ENCODE peak calls at places on chromosomes 7 and 10, in six cellular contexts. N is psoas muscle; M is nucleus accumbens; F is LHCN-M2; V is stimulated activated CD8-positive, alpha-beta memory T cell treated with anti-CD3 and anti-CD28 coated beads, Interleukin-15, amount 100 ng/mL, for 48 hours; G is neural crest cell. D is an unnamed sample.

GRCh38 chr7:7452119-7452518 is 83.6 kb downstream of the COL28A1 start:
- DNase-seq in G (no peak), N (no peak), F (no peak), V (no peak), M (no peak), D (no peak)

GRCh38 chr10:3096149-3096548 is 28.8 kb downstream of the PFKP start:
- DNase-seq in N (no peak), G (no peak), F (no peak), V (no peak), M (no peak), D (peak)

GRCh38 chr7:99514050-99514449 is 9.6 kb downstream of the ZKSCAN5 start:
- DNase-seq in V (no peak), M (no peak), G (no peak), F (peak), N (no peak), D (peak)

GRCh38 chr7:82699773-82700186 is 256.2 kb upstream of the CACNA2D1 start:
- DNase-seq in G (no peak), N (no peak), M (no peak), V (no peak), F (peak), D (peak)

GRCh38 chr10:8923096-8923495 is 868.6 kb downstream of the GATA3 start:
- DNase-seq in F (no peak), G (no peak), N (no peak), V (no peak), M (no peak), D (no peak)

GRCh38 chr10:109889867-109890266 is 33.4 kb downstream of the XPNPEP1 start:
- DNase-seq in M (no peak), G (no peak), V (no peak), F (peak), N (no peak), D (peak)

GRCh38 chr10:3014968-3015367 is 52.4 kb upstream of the PFKP start:
- DNase-seq in V (no peak), F (peak), N (no peak), M (no peak), G (no peak), D (peak)

GRCh38 chr7:97555845-97556431 is 175.9 kb upstream of the TAC1 start:
- DNase-seq in G (no peak), M (no peak), N (no peak), V (no peak), F (peak), D (no peak)

GRCh38 chr10:118798186-118798811 is 43.5 kb upstream of the CACUL1 start:
- DNase-seq in N (no peak), G (no peak), V (no peak), F (peak), M (no peak), D (peak)

GRCh38 chr10:79562135-79562756 is 2.0 kb upstream of the SFTPA2 start:
- DNase-seq in F (peak), N (peak), G (peak), V (peak), M (peak), D (peak)

GRCh38 chr10:59894114-59894513 is 12.2 kb downstream of the CCDC6 start:
- DNase-seq in G (no peak), V (no peak), F (peak), M (no peak), N (peak), D (peak)

GRCh38 chr10:95814011-95814727 is 58.2 kb downstream of the ENTPD1 start:
- DNase-seq in G (peak), M (no peak), V (no peak), N (no peak), F (peak), D (peak)

GRCh38 chr10:57338823-57339558 is 928.7 kb downstream of the IPMK start:
- DNase-seq in F (peak), M (no peak), G (peak), V (no peak), N (no peak), D (peak)

GRCh38 chr7:17402628-17403278 is 104.3 kb downstream of the AHR start:
- DNase-seq in G (no peak), N (no peak), F (no peak), M (no peak), V (no peak), D (no peak)

GRCh38 chr7:2820508-2820934 is 23.6 kb downstream of the GNA12 start:
- DNase-seq in N (peak), F (peak), G (no peak), M (no peak), V (no peak), D (peak)

GRCh38 chr7:42070068-42070467 is 166.9 kb downstream of the GLI3 start:
- DNase-seq in V (no peak), G (no peak), F (peak), N (no peak), M (no peak), D (no peak)

GRCh38 chr7:20504060-20504459 is 111.4 kb upstream of the ABCB5 start:
- DNase-seq in V (no peak), M (no peak), F (no peak), N (no peak), G (no peak), D (no peak)

GRCh38 chr10:82394122-82394521 is 519.1 kb downstream of the NRG3 start:
- DNase-seq in F (no peak), N (no peak), V (no peak), G (no peak), M (no peak), D (no peak)

GRCh38 chr7:117587931-117588330 is 108.1 kb downstream of the CFTR start:
- DNase-seq in M (no peak), V (no peak), N (no peak), G (no peak), F (no peak), D (no peak)

GRCh38 chr7:73974948-73975926 is 52.7 kb upstream of the ELN start:
- DNase-seq in F (no peak), G (no peak), N (no peak), M (no peak), V (no peak), D (peak)

GRCh38 chr7:135095450-135095849 is 52.4 kb upstream of the TMEM140 start:
- DNase-seq in N (no peak), V (no peak), M (no peak), G (no peak), F (no peak), D (no peak)

GRCh38 chr10:10193848-10194247 is 823.8 kb upstream of the CELF2 start:
- DNase-seq in M (no peak), F (no peak), V (no peak), N (no peak), G (no peak), D (no peak)

GRCh38 chr7:41425926-41426325 is 277.0 kb downstream of the INHBA start:
- DNase-seq in F (peak), G (no peak), M (no peak), V (no peak), N (no peak), D (peak)

GRCh38 chr7:36658603-36659516 is 65.4 kb downstream of the AOAH start:
- DNase-seq in N (no peak), F (peak), V (no peak), M (no peak), G (peak), D (peak)

GRCh38 chr7:108007762-108008161 is 4.8 kb upstream of the LAMB1 start:
- DNase-seq in F (no peak), G (no peak), N (no peak), M (no peak), V (no peak), D (no peak)

GRCh38 chr7:142832452-142832851 is 22.4 kb upstream of the EPHB6 start:
- DNase-seq in M (no peak), V (no peak), G (no peak), N (no peak), F (no peak), D (no peak)

D was measured in osteoblast.